ENCODE peak calls at places on chromosomes 16 and 17, in eight cellular contexts. M, H, W, X, V, O, Q and I are unnamed samples.

GRCh38 chr17:75404739-75405364 is 626 bp downstream of the GRB2 start:
- DNase-seq in Q (peak), X (peak), O (peak), W (no peak), H (peak), V (no peak), M (peak), I (peak)

GRCh38 chr17:6639014-6639650 is 1.4 kb downstream of the KIAA0753 start:
- DNase-seq in W (no peak), Q (no peak), M (no peak), O (peak), H (no peak), V (no peak), X (no peak), I (no peak)

GRCh38 chr16:81818514-81819304 is 39.6 kb downstream of the PLCG2 start:
- DNase-seq in H (no peak), W (no peak), X (no peak), Q (no peak), V (no peak), O (no peak), M (no peak), I (no peak)

GRCh38 chr16:87259431-87259830 is 57.8 kb downstream of the C16orf95 start:
- DNase-seq in V (no peak), Q (no peak), H (no peak), O (no peak), W (no peak), M (no peak), X (no peak), I (no peak)

GRCh38 chr17:71970312-71970711 is 150.5 kb upstream of the SOX9 start:
- DNase-seq in O (no peak), H (no peak), X (no peak), V (no peak), M (no peak), W (no peak), Q (peak), I (no peak)

GRCh38 chr16:2597560-2597902 is 59.7 kb downstream of the PDPK1 start:
- DNase-seq in W (no peak), V (peak), Q (no peak), X (no peak), O (no peak), M (no peak), H (no peak), I (no peak)

GRCh38 chr16:85678016-85678415 is 10.7 kb downstream of the GINS2 start:
- DNase-seq in X (no peak), W (no peak), M (no peak), H (no peak), O (no peak), V (peak), Q (no peak), I (no peak)

GRCh38 chr16:14961405-14962186 is 13.2 kb upstream of the PDXDC1 start:
- DNase-seq in Q (no peak), X (no peak), W (no peak), M (no peak), O (peak), H (no peak), V (no peak), I (no peak)

GRCh38 chr17:80870401-80870800 is 121.2 kb upstream of the CHMP6 start:
- DNase-seq in W (no peak), M (no peak), X (peak), V (peak), O (no peak), Q (no peak), H (no peak), I (no peak)

GRCh38 chr16:25854141-25854540 is 162.4 kb downstream of the HS3ST4 start:
- DNase-seq in X (no peak), H (no peak), M (no peak), V (no peak), Q (no peak), O (no peak), W (no peak), I (no peak)

GRCh38 chr17:78257810-78258322 is 26.4 kb downstream of the TMEM235 start:
- DNase-seq in M (peak), W (no peak), H (no peak), O (no peak), X (no peak), Q (no peak), V (peak), I (no peak)

GRCh38 chr17:11144358-11145233 is 96.4 kb upstream of the SHISA6 start:
- DNase-seq in M (peak), Q (peak), O (no peak), V (no peak), X (peak), H (no peak), W (peak), I (peak)

GRCh38 chr17:82582208-82582607 is 62.7 kb downstream of the FOXK2 start:
- DNase-seq in Q (no peak), X (no peak), M (no peak), W (no peak), O (no peak), H (no peak), V (no peak), I (no peak)

GRCh38 chr16:28168991-28169554 is 42.7 kb downstream of the XPO6 start:
- DNase-seq in V (no peak), M (no peak), H (no peak), W (no peak), X (peak), O (no peak), Q (no peak), I (no peak)

GRCh38 chr16:339680-340079 is 12.8 kb downstream of the AXIN1 start:
- DNase-seq in V (no peak), X (no peak), W (no peak), Q (no peak), H (no peak), M (no peak), O (no peak), I (no peak)

GRCh38 chr16:25228372-25228771 is 11.6 kb downstream of the AQP8 start:
- DNase-seq in Q (no peak), W (no peak), O (no peak), X (no peak), H (no peak), M (no peak), V (no peak), I (no peak)

GRCh38 chr16:30984669-30985400 is at the start of gene HSD3B7:
- DNase-seq in Q (peak), X (peak), O (peak), H (peak), W (peak), V (peak), M (peak), I (peak)

GRCh38 chr16:24508614-24509013 is 30.8 kb upstream of the RBBP6 start:
- DNase-seq in M (peak), O (peak), X (no peak), V (no peak), W (no peak), H (no peak), Q (no peak), I (no peak)

GRCh38 chr17:64984181-64984580 is 64.9 kb upstream of the LRRC37A3 start:
- DNase-seq in V (no peak), W (no peak), X (no peak), O (no peak), Q (no peak), M (no peak), H (no peak), I (no peak)

GRCh38 chr17:55327225-55328088 is 62.7 kb downstream of the HLF start:
- DNase-seq in Q (no peak), W (no peak), M (no peak), X (no peak), H (no peak), V (no peak), O (no peak), I (no peak)

GRCh38 chr16:50444546-50444945 is 75.8 kb upstream of the BRD7 start:
- DNase-seq in X (no peak), W (no peak), H (no peak), V (no peak), M (no peak), Q (no peak), O (peak), I (no peak)

GRCh38 chr17:35715416-35715815 is 16.0 kb upstream of the RASL10B start:
- DNase-seq in V (no peak), O (no peak), Q (no peak), W (peak), H (no peak), X (no peak), M (no peak), I (no peak)

GRCh38 chr17:30323262-30323894 is 10.5 kb downstream of the TMIGD1 start:
- DNase-seq in V (no peak), W (no peak), H (no peak), O (no peak), Q (no peak), X (peak), M (no peak), I (no peak)

GRCh38 chr17:33121756-33122155 is 130.1 kb downstream of the SPACA3 start:
- DNase-seq in H (no peak), O (no peak), X (no peak), M (no peak), Q (no peak), V (no peak), W (no peak), I (no peak)

GRCh38 chr17:2138318-2138717 is 83.4 kb downstream of the HIC1 start:
- DNase-seq in O (no peak), H (no peak), V (peak), Q (no peak), W (no peak), M (peak), X (peak), I (no peak)

GRCh38 chr16:4006441-4006989 is 109.7 kb downstream of the ADCY9 start:
- DNase-seq in H (no peak), O (no peak), Q (no peak), X (no peak), W (no peak), M (no peak), V (peak), I (no peak)

GRCh38 chr17:15920758-15921239 is 24.1 kb upstream of the ADORA2B start:
- DNase-seq in Q (peak), H (peak), M (peak), V (no peak), W (no peak), O (no peak), X (no peak), I (no peak)

GRCh38 chr16:29664133-29664912 is 1.3 kb downstream of the SPN start:
- DNase-seq in Q (no peak), X (no peak), H (no peak), W (no peak), O (no peak), M (no peak), V (peak), I (no peak)
- H3K4me3 ChIP-seq in Q (no peak), X (peak), H (no peak), W (no peak), O (no peak), M (no peak), V (peak), I (peak)

DNA sequence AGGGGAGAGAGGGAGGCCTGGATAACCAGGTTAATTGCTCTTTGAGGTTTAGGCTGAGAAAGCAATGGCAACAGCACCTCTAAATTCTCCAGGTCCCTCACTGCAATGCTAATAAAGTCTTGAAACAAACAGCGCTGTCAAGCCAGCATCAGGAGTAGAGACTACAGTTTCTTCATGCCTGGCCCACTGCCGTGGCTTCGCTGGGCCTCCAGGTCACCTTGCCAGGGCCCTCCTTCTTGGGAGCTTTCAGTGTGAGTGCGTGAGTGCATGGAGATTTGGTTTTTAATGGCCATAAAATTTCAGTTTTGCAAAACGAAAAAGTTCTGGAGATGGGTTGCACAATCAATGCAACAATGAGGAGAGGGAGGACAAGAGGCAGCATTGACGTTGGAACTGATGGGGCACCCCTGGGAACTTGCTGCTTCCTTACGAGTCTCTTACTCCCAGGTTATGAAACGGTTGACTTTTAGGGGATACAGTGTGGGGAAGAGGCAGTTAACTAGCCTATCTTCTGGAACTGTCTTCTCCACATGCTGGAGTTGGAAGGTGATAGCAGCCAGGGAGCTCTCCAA is 229.4 kb downstream of the XYLT1 start:
- DNase-seq in H (no peak), W (no peak), Q (no peak), X (no peak), M (no peak), V (no peak), O (no peak), I (no peak)
- H3K4me3 ChIP-seq in H (no peak), W (no peak), Q (no peak), X (no peak), M (no peak), V (no peak), O (no peak), I (no peak)

GRCh38 chr17:41707803-41708669 is 4.1 kb upstream of the GAST start:
- DNase-seq in Q (no peak), M (no peak), W (no peak), V (no peak), O (no peak), X (no peak), H (no peak), I (no peak)

GRCh38 chr17:41710472-41711090 is 1.6 kb upstream of the GAST start:
- DNase-seq in W (no peak), Q (no peak), V (no peak), M (no peak), O (no peak), X (no peak), H (no peak), I (peak)

GRCh38 chr17:41702712-41703111 is 9.4 kb upstream of the GAST start:
- DNase-seq in M (no peak), W (no peak), O (no peak), V (no peak), H (no peak), X (no peak), Q (no peak), I (no peak)

GRCh38 chr17:41705271-41705991 is 6.7 kb upstream of the GAST start:
- DNase-seq in O (no peak), X (no peak), W (peak), Q (no peak), V (no peak), H (no peak), M (peak), I (no peak)
- H3K4me3 ChIP-seq in O (no peak), X (no peak), W (no peak), Q (no peak), V (no peak), H (no peak), M (no peak), I (no peak)

GRCh38 chr16:84526794-84527485 is 22.5 kb upstream of the MEAK7 start:
- DNase-seq in M (no peak), X (no peak), H (peak), Q (no peak), O (peak), W (peak), V (peak), I (no peak)
- H3K4me3 ChIP-seq in M (peak), X (no peak), H (no peak), Q (no peak), O (peak), W (no peak), V (peak), I (peak)